ENCODE peak calls at places on chromosomes 11 and 22, in six cellular contexts. N is lower lobe of right lung; O is effector CD8-positive, alpha-beta T cell; U is stimulated activated CD4-positive, alpha-beta T cell treated with anti-CD3 and anti-CD28 coated beads, Interleukin-2, amount 100 ng/mL, for 48 hours; D is HTR-8/SVneo; A is CD8-positive, alpha-beta T cell. X is an unnamed sample.

GRCh38 chr22:50192825-50193204 is 7.1 kb downstream of the TRABD start:
- DNase-seq in N (no peak), O (peak; percentile 29), U (no peak), D (no peak), A (peak; percentile 45), X (no peak)

GRCh38 chr22:45877036-45877380 is 100.0 kb downstream of the WNT7B start:
- DNase-seq in N (peak; percentile 30), O (no peak), U (no peak), D (no peak), A (no peak), X (no peak)

GRCh38 chr11:32316846-32317525 is 118.4 kb downstream of the WT1 start:
- DNase-seq in N (no peak), O (no peak), U (no peak), D (no peak), A (no peak), X (no peak)

GRCh38 chr11:45662096-45662664 is 3.2 kb downstream of the CHST1 start:
- DNase-seq in N (no peak), O (no peak), U (no peak), D (no peak), A (no peak), X (no peak)

GRCh38 chr11:17597770-17598169 is 50.7 kb downstream of the OTOG start:
- DNase-seq in N (no peak), O (no peak), U (no peak), D (no peak), A (no peak), X (no peak)

GRCh38 chr11:26188559-26188958 is 143.4 kb upstream of the ANO3 start:
- DNase-seq in N (no peak), O (no peak), U (no peak), D (no peak), A (no peak), X (no peak)

GRCh38 chr11:61281581-61282250 is 13.4 kb downstream of the VWCE start:
- DNase-seq in N (no peak), O (no peak), U (peak; percentile 53), D (no peak), A (no peak), X (peak; percentile 22)

GRCh38 chr11:117822031-117822521 is 2.5 kb downstream of the FXYD2 start:
- DNase-seq in N (no peak), O (peak; percentile 35), U (peak; percentile 58), D (peak; percentile 45), A (no peak), X (no peak)

GRCh38 chr11:121323208-121323607 is 30.6 kb downstream of the SC5D start:
- DNase-seq in N (no peak), O (no peak), U (no peak), D (no peak), A (no peak), X (no peak)

X was measured in mammary epithelial cell.